ENCODE peak calls at places on chromosomes 4 and X, in ten cellular contexts. T is heart left ventricle, C is ascending aorta, W is GM23338, I is A549, N is cardiac muscle cell, M is neural progenitor cell, D is tibial artery, O is heart right ventricle, G is brain microvascular endothelial cell. X is an unnamed sample.

GRCh38 chr4:36243355-36244256 is 708 bp downstream of the ARAP2 start:
- DNase-seq in T (peak), C (no peak), W (peak), I (peak), N (peak), M (no peak), D (no peak), O (peak), G (no peak), X (no peak)

GRCh38 chr4:156992943-156993342 is 21.3 kb upstream of the PDGFC start:
- DNase-seq in T (no peak), C (no peak), W (no peak), I (no peak), N (no peak), M (no peak), D (no peak), O (no peak), G (peak), X (no peak)

GRCh38 chr4:24169956-24170355 is 280.1 kb upstream of the PPARGC1A start:
- DNase-seq in T (no peak), C (no peak), W (no peak), I (no peak), N (no peak), M (no peak), D (no peak), O (no peak), G (no peak), X (no peak)

GRCh38 chr4:152961041-152961751 is 25.1 kb downstream of the FHDC1 start:
- DNase-seq in T (no peak), C (no peak), W (no peak), I (no peak), N (peak), M (no peak), D (no peak), O (no peak), G (no peak), X (no peak)

GRCh38 chr4:153418114-153418513 is 48.0 kb upstream of the TMEM131L start:
- DNase-seq in T (no peak), C (no peak), W (no peak), I (no peak), N (peak), M (no peak), D (no peak), O (no peak), G (no peak), X (no peak)

GRCh38 chrX:69229436-69229835 is 64.2 kb upstream of the PJA1 start:
- DNase-seq in T (no peak), C (no peak), W (no peak), I (no peak), N (peak), M (no peak), D (no peak), O (no peak), G (peak), X (peak)

GRCh38 chr4:87056884-87057283 is 122.1 kb downstream of the AFF1 start:
- DNase-seq in T (no peak), C (no peak), W (no peak), I (no peak), N (no peak), M (no peak), D (no peak), O (no peak), G (no peak), X (no peak)

GRCh38 chr4:113080050-113080449 is 30.6 kb downstream of the ANK2 start:
- DNase-seq in T (no peak), C (no peak), W (peak), I (peak), N (peak), M (peak), D (no peak), O (no peak), G (no peak), X (no peak)

GRCh38 chr4:66294626-66295025 is 624.3 kb upstream of the EPHA5 start:
- DNase-seq in T (no peak), C (no peak), W (no peak), I (no peak), N (no peak), M (peak), D (no peak), O (no peak), G (peak), X (no peak)

GRCh38 chrX:19342331-19342906 is 1.3 kb upstream of the PDHA1 start:
- DNase-seq in T (no peak), C (no peak), W (no peak), I (no peak), N (peak), M (no peak), D (no peak), O (no peak), G (peak), X (no peak)

GRCh38 chr4:173494013-173494970 is 35.7 kb downstream of the HAND2 start:
- DNase-seq in T (peak), C (no peak), W (peak), I (peak), N (peak), M (peak), D (peak), O (peak), G (peak), X (peak)

GRCh38 chrX:149003863-149004660 is 501.0 kb downstream of the IDS start:
- DNase-seq in T (no peak), C (no peak), W (no peak), I (no peak), N (peak), M (no peak), D (no peak), O (no peak), G (peak), X (no peak)

GRCh38 chr4:81421346-81422218 is 50.1 kb downstream of the RASGEF1B start:
- DNase-seq in T (no peak), C (no peak), W (peak), I (no peak), N (peak), M (peak), D (peak), O (no peak), G (peak), X (no peak)

GRCh38 chr4:21046121-21046520 is 345.9 kb downstream of the PACRGL start:
- DNase-seq in T (no peak), C (no peak), W (no peak), I (no peak), N (peak), M (no peak), D (no peak), O (no peak), G (no peak), X (no peak)

GRCh38 chr4:107035711-107036601 is at the start of gene DKK2:
- DNase-seq in T (no peak), C (no peak), W (peak), I (no peak), N (peak), M (peak), D (peak), O (no peak), G (no peak), X (no peak)

GRCh38 chr4:67931256-67931655 is 32.0 kb downstream of the TMPRSS11A start:
- DNase-seq in T (no peak), C (no peak), W (no peak), I (no peak), N (no peak), M (no peak), D (no peak), O (no peak), G (no peak), X (no peak)

GRCh38 chr4:180832086-180832485 is 1411.1 kb upstream of the TENM3 start:
- DNase-seq in T (no peak), C (no peak), W (peak), I (peak), N (no peak), M (peak), D (no peak), O (no peak), G (no peak), X (no peak)
- TF ChIP-seq CTCF in T (no peak), C (no peak), W (peak), I (no peak), N (peak), M (peak), D (no peak), O (no peak), G (peak), X (no peak)

GRCh38 chrX:46574337-46574940 is 874 bp downstream of the CHST7 start:
- DNase-seq in T (peak), C (no peak), W (peak), I (peak), N (peak), M (peak), D (no peak), O (peak), G (no peak), X (no peak)
- H3K27ac ChIP-seq in T (peak), C (peak), W (no peak), I (peak), N (no peak), M (no peak), D (peak), O (peak), G (no peak), X (no peak)

GRCh38 chr4:3871181-3871852 is 105.1 kb downstream of the ADRA2C start:
- DNase-seq in T (no peak), C (no peak), W (peak), I (no peak), N (peak), M (peak), D (no peak), O (no peak), G (no peak), X (no peak)

GRCh38 chr4:3873446-3874415 is 107.5 kb downstream of the ADRA2C start:
- DNase-seq in T (no peak), C (no peak), W (peak), I (peak), N (no peak), M (peak), D (no peak), O (no peak), G (no peak), X (no peak)

GRCh38 chr4:3871881-3872833 is 106.0 kb downstream of the ADRA2C start:
- DNase-seq in T (no peak), C (no peak), W (peak), I (peak), N (no peak), M (no peak), D (no peak), O (no peak), G (no peak), X (no peak)

GRCh38 chr4:3874525-3875110 is 108.4 kb downstream of the ADRA2C start:
- DNase-seq in T (no peak), C (no peak), W (no peak), I (no peak), N (no peak), M (no peak), D (no peak), O (no peak), G (no peak), X (no peak)

GRCh38 chr4:3872834-3873313 is 106.7 kb downstream of the ADRA2C start:
- DNase-seq in T (no peak), C (no peak), W (peak), I (no peak), N (no peak), M (no peak), D (no peak), O (no peak), G (no peak), X (no peak)
- TF ChIP-seq CTCF in T (no peak), C (no peak), W (no peak), I (no peak), N (no peak), M (no peak), D (no peak), O (no peak), G (no peak), X (no peak)

GRCh38 chrX:112536544-112536943 is 143.2 kb downstream of the LHFPL1 start:
- DNase-seq in T (no peak), C (no peak), W (peak), I (no peak), N (no peak), M (peak), D (no peak), O (no peak), G (no peak), X (no peak)
- H3K27ac ChIP-seq in T (no peak), C (no peak), W (peak), I (no peak), N (no peak), M (peak), D (no peak), O (no peak), G (no peak), X (no peak)

DNA sequence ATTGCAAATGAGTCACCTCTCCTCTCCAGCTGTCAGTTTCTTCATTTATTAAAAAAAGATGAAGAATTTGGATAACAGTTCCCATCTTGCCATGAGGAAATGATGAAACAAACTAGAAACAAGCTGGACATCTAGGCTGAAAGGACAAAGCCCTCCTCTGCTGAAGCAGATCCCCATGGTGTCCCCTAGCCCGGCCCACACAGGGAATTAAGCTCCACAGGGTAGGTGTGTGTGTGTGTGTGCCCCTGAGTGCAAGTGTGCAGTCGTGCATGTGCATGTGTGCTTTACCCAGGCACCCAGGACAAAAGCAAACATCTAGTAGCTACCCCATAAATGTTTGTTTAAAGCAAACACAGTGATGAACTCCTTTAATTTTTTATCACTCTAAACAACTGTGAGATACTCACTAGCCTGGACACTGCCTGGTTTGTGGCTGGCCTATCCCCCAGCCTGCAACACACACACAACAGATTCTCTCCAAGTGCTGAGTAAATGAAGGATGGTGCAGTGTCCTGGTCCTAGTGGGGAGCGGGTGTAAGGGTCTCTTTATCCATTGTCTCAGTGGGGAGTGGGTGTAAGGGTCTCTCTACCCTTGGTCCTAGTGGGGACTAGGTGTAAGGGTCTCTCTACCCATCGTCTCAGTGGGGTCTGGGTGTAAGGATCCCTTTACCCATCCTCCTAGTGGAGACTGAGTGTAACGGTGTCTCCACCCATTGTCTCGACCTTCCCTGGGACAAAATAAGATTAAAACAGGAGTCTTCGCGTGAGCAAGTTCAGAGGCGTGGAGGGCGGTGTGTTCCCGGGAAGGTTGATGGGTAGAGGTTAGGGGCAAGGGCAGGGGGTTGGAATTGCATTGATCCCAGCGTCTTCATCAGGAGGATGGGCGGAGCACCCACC is 688 bp upstream of the EVC start:
- DNase-seq in T (no peak), C (no peak), W (peak), I (peak), N (peak), M (peak), D (no peak), O (no peak), G (peak), X (no peak)
- TF ChIP-seq CTCF in T (peak), C (peak), W (no peak), I (no peak), N (peak), M (peak), D (peak), O (no peak), G (peak), X (peak)

GRCh38 chr4:94548571-94548970 is 96.8 kb downstream of the PDLIM5 start:
- DNase-seq in T (no peak), C (no peak), W (peak), I (peak), N (peak), M (peak), D (peak), O (no peak), G (peak), X (no peak)
- H3K27ac ChIP-seq in T (peak), C (peak), W (no peak), I (peak), N (peak), M (peak), D (peak), O (peak), G (peak), X (no peak)